ENCODE peak calls at places on chromosomes 11 and 22, in five cellular contexts. P is HepG2, C is GM12891, D is K562, K is H1. Q is an unnamed sample.

GRCh38 chr11:1659478-1659877 is 29.9 kb downstream of the KRTAP5-5 start:
- DNase-seq in P (no peak), C (no peak), D (no peak), K (no peak), Q (no peak)

GRCh38 chr11:1278766-1279673 is 30.4 kb downstream of the TOLLIP start:
- DNase-seq in P (no peak), C (no peak), D (no peak), K (no peak), Q (no peak)

GRCh38 chr11:111598546-111598945 is 3.7 kb upstream of the SIK2 start:
- DNase-seq in P (no peak), C (no peak), D (no peak), K (no peak), Q (no peak)

GRCh38 chr11:100963375-100963774 is 166.2 kb downstream of the PGR start:
- DNase-seq in P (no peak), C (no peak), D (no peak), K (no peak), Q (no peak)

GRCh38 chr11:123233280-123233977 is 38.4 kb upstream of the CLMP start:
- DNase-seq in P (no peak), C (peak), D (no peak), K (no peak), Q (peak)

GRCh38 chr22:46464701-46465347 is 72.6 kb downstream of the CELSR1 start:
- DNase-seq in P (no peak), C (no peak), D (no peak), K (no peak), Q (no peak)

GRCh38 chr22:26065847-26066246 is 103.4 kb upstream of the SEZ6L start:
- DNase-seq in P (no peak), C (no peak), D (no peak), K (no peak), Q (no peak)

GRCh38 chr11:125679397-125679796 is 1.2 kb downstream of the ACRV1 start:
- DNase-seq in P (no peak), C (no peak), D (peak), K (no peak), Q (no peak)

GRCh38 chr11:12784987-12785386 is 110.8 kb downstream of the TEAD1 start:
- DNase-seq in P (no peak), C (no peak), D (no peak), K (no peak), Q (no peak)

GRCh38 chr11:57440744-57441414 is 14.0 kb upstream of the SLC43A3 start:
- DNase-seq in P (peak), C (no peak), D (no peak), K (no peak), Q (no peak)

GRCh38 chr22:31329453-31330215 is 16.5 kb downstream of the PATZ1 start:
- DNase-seq in P (no peak), C (no peak), D (no peak), K (no peak), Q (no peak)

GRCh38 chr11:1010006-1010405 is 26.5 kb downstream of the MUC6 start:
- DNase-seq in P (no peak), C (no peak), D (no peak), K (no peak), Q (no peak)

GRCh38 chr11:113278481-113278880 is 35.9 kb upstream of the TTC12 start:
- DNase-seq in P (no peak), C (no peak), D (no peak), K (no peak), Q (no peak)

GRCh38 chr11:124331873-124332272 is 11.9 kb upstream of the OR8D2 start:
- DNase-seq in P (no peak), C (no peak), D (no peak), K (no peak), Q (no peak)

GRCh38 chr11:77871855-77872254 is 50.9 kb downstream of the AAMDC start:
- DNase-seq in P (no peak), C (no peak), D (no peak), K (no peak), Q (no peak)

GRCh38 chr11:83071641-83072591 is at the start of gene RAB30:
- DNase-seq in P (peak), C (peak), D (peak), K (peak), Q (peak)

GRCh38 chr11:84437129-84438123 is 1151.3 kb upstream of the CCDC90B start:
- DNase-seq in P (peak), C (peak), D (no peak), K (peak), Q (no peak)

GRCh38 chr11:43765194-43765593 is 84.7 kb downstream of the HSD17B12 start:
- DNase-seq in P (no peak), C (no peak), D (no peak), K (no peak), Q (no peak)

GRCh38 chr22:35470903-35471321 is 69.7 kb upstream of the RASD2 start:
- DNase-seq in P (peak), C (no peak), D (peak), K (no peak), Q (no peak)

GRCh38 chr11:132312616-132313210 is 942.3 kb downstream of the NTM start:
- DNase-seq in P (no peak), C (peak), D (peak), K (no peak), Q (peak)

GRCh38 chr11:113896156-113896879 is 8.3 kb upstream of the HTR3B start:
- DNase-seq in P (no peak), C (no peak), D (peak), K (peak), Q (no peak)

GRCh38 chr11:123545726-123546125 is 108.7 kb downstream of the SCN3B start:
- DNase-seq in P (no peak), C (no peak), D (no peak), K (no peak), Q (no peak)

GRCh38 chr22:20024225-20025087 is 3.5 kb downstream of the TANGO2 start:
- DNase-seq in P (no peak), C (no peak), D (no peak), K (no peak), Q (no peak)

GRCh38 chr11:95991101-95991500 is 67.2 kb upstream of the MTMR2 start:
- DNase-seq in P (no peak), C (no peak), D (no peak), K (no peak), Q (no peak)

GRCh38 chr11:77619576-77620198 is 17.9 kb downstream of the CLNS1A start:
- DNase-seq in P (peak), C (no peak), D (no peak), K (no peak), Q (no peak)

GRCh38 chr11:81707881-81708280 is 1025.8 kb downstream of the FAM181B start:
- DNase-seq in P (no peak), C (no peak), D (no peak), K (no peak), Q (no peak)

GRCh38 chr11:68018730-68019190 is 8.6 kb downstream of the ALDH3B1 start:
- DNase-seq in P (no peak), C (no peak), D (no peak), K (no peak), Q (no peak)

GRCh38 chr11:34262601-34263081 is 95.2 kb downstream of the ABTB2 start:
- DNase-seq in P (no peak), C (no peak), D (no peak), K (no peak), Q (no peak)

GRCh38 chr11:122754553-122755322 is 83.6 kb upstream of the CRTAM start:
- DNase-seq in P (peak), C (no peak), D (peak), K (peak), Q (no peak)

GRCh38 chr11:105458071-105458470 is 151.8 kb upstream of the GRIA4 start:
- DNase-seq in P (no peak), C (no peak), D (no peak), K (no peak), Q (no peak)

GRCh38 chr11:75768909-75769771 is 562 bp downstream of the DGAT2 start:
- DNase-seq in P (no peak), C (no peak), D (no peak), K (peak), Q (peak)

GRCh38 chr11:20934521-20934920 is 265.1 kb downstream of the NELL1 start:
- DNase-seq in P (no peak), C (no peak), D (no peak), K (no peak), Q (no peak)

GRCh38 chr11:67506426-67507032 is 1.4 kb upstream of the PITPNM1 start:
- DNase-seq in P (no peak), C (no peak), D (no peak), K (no peak), Q (no peak)

GRCh38 chr22:21713428-21714058 is 22.1 kb downstream of the YPEL1 start:
- DNase-seq in P (no peak), C (no peak), D (no peak), K (no peak), Q (no peak)

GRCh38 chr11:62892077-62892922 is 11.6 kb downstream of the SLC3A2 start:
- DNase-seq in P (no peak), C (no peak), D (peak), K (no peak), Q (no peak)

GRCh38 chr22:27775698-27776409 is 25.7 kb downstream of the MN1 start:
- DNase-seq in P (no peak), C (no peak), D (no peak), K (no peak), Q (no peak)

GRCh38 chr11:64052938-64053622 is 17.3 kb downstream of the FLRT1 start:
- DNase-seq in P (no peak), C (no peak), D (no peak), K (no peak), Q (no peak)

GRCh38 chr22:31825513-31825912 is 71.7 kb downstream of the DEPDC5 start:
- DNase-seq in P (no peak), C (no peak), D (no peak), K (no peak), Q (no peak)

GRCh38 chr22:30968015-30968923 is at the start of gene MORC2:
- DNase-seq in P (peak), C (peak), D (peak), K (no peak), Q (peak)

GRCh38 chr11:31826530-31827438 is 15.7 kb upstream of the PAX6 start:
- DNase-seq in P (no peak), C (no peak), D (no peak), K (peak), Q (no peak)

GRCh38 chr11:65182258-65183170 is 786 bp downstream of the CAPN1 start:
- DNase-seq in P (peak), C (peak), D (peak), K (no peak), Q (no peak)
- TF ChIP-seq POLR2A in P (no peak), C (no peak), D (no peak), K (no peak), Q (no peak)

GRCh38 chr22:24697141-24697540 is 77.4 kb downstream of the PIWIL3 start:
- DNase-seq in P (no peak), C (no peak), D (no peak), K (no peak), Q (no peak)

GRCh38 chr22:24698266-24698926 is 76.1 kb downstream of the PIWIL3 start:
- DNase-seq in P (no peak), C (no peak), D (no peak), K (no peak), Q (no peak)

GRCh38 chr22:24695958-24696511 is 78.5 kb downstream of the PIWIL3 start:
- DNase-seq in P (no peak), C (no peak), D (peak), K (peak), Q (no peak)

GRCh38 chr22:24696551-24697001 is 77.9 kb downstream of the PIWIL3 start:
- DNase-seq in P (no peak), C (no peak), D (no peak), K (no peak), Q (no peak)

GRCh38 chr22:24697671-24698082 is 76.8 kb downstream of the PIWIL3 start:
- DNase-seq in P (no peak), C (no peak), D (no peak), K (no peak), Q (no peak)
- TF ChIP-seq POLR2AphosphoS5 in P (no peak), C (no peak), D (no peak), K (no peak), Q (no peak)

DNA sequence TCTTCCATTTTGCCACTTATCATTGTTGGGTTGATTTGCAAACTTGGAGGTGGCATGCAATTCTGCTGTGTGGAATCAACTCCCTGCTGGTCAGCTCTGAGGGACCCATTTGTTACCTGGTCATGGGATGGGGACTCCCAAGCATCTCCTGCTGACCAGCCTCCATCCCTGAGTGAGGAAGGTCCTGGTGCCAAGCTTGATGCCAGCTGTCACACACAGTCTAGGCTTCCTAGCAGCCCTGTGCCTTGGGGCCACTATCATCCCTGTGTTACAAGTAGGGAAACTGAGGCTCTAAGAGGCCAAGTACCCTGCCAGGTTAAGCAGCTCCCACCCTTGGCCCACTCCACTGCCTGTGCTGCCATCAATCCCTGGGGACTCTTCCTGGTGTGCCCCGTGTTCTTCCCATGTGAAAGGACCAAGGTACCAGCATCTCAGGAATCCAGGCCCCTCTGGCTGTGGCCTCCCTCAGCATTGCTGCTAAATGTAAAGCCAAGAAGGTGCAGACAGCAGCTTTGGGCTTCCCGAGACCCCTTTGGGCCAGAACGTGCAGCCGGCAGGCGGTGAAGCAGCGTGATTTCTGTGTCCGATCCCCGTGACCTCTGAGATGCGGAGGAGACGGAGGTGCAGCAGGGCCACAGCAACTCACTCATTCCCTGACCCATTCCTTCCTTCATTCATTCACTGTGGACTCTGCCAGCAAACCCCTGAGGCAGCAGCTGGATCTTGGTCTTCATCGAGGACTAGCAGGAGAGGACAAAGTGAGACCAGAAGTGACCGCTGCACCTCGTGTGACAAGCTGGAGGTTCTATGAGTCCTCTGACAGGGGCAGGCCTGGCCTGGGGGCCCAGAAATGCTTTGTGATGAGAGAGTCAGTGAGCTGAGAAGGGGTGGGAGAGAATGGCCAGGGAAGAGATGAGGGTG is 49.7 kb downstream of the MYEOV start:
- DNase-seq in P (no peak), C (no peak), D (no peak), K (no peak), Q (no peak)
- TF ChIP-seq TAF1 in P (no peak), C (no peak), D (no peak), K (no peak), Q (no peak)

GRCh38 chr22:41899992-41900651 is 14.8 kb downstream of the SHISA8 start:
- DNase-seq in P (no peak), C (no peak), D (peak), K (no peak), Q (no peak)

GRCh38 chr22:41902016-41902415 is 12.9 kb downstream of the SHISA8 start:
- DNase-seq in P (no peak), C (no peak), D (no peak), K (no peak), Q (no peak)

GRCh38 chr22:41898645-41899044 is 16.2 kb downstream of the SHISA8 start:
- DNase-seq in P (no peak), C (no peak), D (no peak), K (no peak), Q (no peak)

GRCh38 chr22:41899110-41899509 is 15.8 kb downstream of the SHISA8 start:
- DNase-seq in P (no peak), C (no peak), D (no peak), K (no peak), Q (no peak)

DNA sequence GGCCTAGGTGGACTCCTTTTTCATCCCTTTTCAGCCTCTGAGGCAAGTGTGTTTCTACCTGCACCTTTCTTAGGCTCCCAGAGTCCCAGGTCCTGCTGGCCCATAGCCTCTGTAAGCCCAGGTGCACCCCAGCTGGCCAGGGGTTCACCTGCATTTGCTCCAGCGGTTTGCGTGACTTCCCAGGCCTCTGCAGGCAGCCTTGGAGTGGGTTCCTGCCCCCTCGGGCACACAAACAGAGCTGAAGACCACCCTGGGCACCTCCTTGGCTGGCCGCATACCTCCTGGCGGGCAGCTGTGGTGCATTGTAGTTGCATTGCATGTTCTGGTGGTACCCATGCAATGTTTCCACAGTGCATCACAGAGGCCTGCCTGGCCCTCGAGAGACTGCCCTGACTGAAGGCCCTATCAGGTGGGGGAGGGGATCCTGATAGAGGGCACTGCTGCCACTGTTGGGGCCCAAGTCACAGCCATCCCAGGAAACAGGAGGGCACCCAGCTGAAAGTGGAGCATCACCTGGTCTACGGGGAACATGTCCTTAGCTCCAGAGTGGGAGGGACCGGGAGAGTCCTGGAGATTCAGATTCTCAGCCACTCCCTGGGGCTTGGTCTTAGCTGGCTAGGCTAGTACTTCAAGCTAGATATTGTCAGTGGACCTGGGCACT is 14.1 kb downstream of the SHISA8 start:
- DNase-seq in P (no peak), C (no peak), D (no peak), K (no peak), Q (no peak)
- TF ChIP-seq POLR2A in P (peak), C (no peak), D (no peak), K (no peak), Q (no peak)

GRCh38 chr11:74418509-74418895 is 20.3 kb upstream of the PGM2L1 start:
- DNase-seq in P (peak), C (no peak), D (no peak), K (no peak), Q (no peak)
- TF ChIP-seq POLR2AphosphoS5 in P (no peak), C (no peak), D (no peak), K (no peak), Q (no peak)

DNA sequence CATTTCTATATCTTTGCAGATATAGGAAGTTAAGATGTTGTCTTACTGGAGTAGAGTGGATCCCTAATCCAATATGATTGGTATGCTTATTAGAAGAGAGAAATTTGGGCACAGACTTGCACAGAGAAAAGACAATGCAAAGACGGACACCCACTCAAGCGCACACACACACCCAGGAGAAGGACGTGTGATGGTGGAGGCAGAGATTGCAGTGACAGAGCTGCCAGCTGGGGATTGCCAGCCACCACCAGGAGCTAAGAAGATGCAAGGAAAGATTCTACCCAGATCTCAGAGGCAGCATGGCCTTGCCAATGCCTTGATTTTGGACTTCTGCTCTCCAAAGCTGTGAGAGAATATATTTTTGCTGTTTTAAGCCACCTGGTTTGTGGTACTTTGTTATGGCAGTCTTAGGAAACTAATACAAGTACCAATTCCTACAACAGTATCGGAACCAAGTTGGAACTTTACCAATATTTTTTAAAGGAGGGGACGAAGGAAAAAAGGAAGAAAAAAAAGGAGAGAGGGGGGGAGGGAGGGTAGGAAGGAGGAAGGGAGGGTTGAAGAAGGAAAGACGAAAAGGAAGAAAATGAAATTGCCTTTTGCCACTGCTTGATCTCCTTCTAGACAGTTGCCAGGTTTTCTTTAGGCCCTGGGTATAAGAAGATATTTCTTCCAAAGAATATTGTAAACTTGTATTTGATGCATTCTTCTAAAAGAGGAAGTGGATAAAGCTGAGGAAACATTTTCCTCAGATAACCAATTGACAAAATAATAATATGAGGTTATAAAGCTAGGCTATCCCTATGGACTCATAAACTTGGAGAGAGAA is 333.9 kb downstream of the BUD13 start:
- DNase-seq in P (no peak), C (no peak), D (no peak), K (no peak), Q (no peak)
- TF ChIP-seq TAF1 in P (no peak), C (no peak), D (no peak), K (no peak), Q (no peak)

Q was measured in GM12892.